ENCODE peak calls at places on chromosomes 3 and 15, in ten cellular contexts. One of them, this sample, is unnamed.

GRCh38 chr3:179336345-179336929 is 11.1 kb upstream of the MFN1 start:
- DNase-seq in heart right ventricle: no peak
- DNase-seq in tibial artery: no peak
- DNase-seq in OCI-LY7: no peak
- DNase-seq in HFFc6: no peak
- DNase-seq in lower leg skin: no peak
- DNase-seq in IMR-90: no peak
- DNase-seq in fibroblast of mammary gland: no peak
- DNase-seq in thoracic aorta: no peak
- DNase-seq in choroid plexus epithelial cell: no peak
- DNase-seq in this sample: no peak

GRCh38 chr15:41969851-41970431 is 2.4 kb downstream of the EHD4 start:
- DNase-seq in heart right ventricle: no peak
- DNase-seq in tibial artery: no peak
- DNase-seq in OCI-LY7: peak; percentile 60
- DNase-seq in HFFc6: peak; percentile 20
- DNase-seq in lower leg skin: peak; percentile 76
- DNase-seq in IMR-90: no peak
- DNase-seq in fibroblast of mammary gland: no peak
- DNase-seq in thoracic aorta: no peak
- DNase-seq in choroid plexus epithelial cell: no peak
- DNase-seq in this sample: no peak

GRCh38 chr15:75648156-75649000 is 666 bp downstream of the SNX33 start:
- DNase-seq in heart right ventricle: peak; percentile 53
- DNase-seq in tibial artery: peak; percentile 55
- DNase-seq in OCI-LY7: no peak
- DNase-seq in HFFc6: peak; percentile 29
- DNase-seq in lower leg skin: peak; percentile 90
- DNase-seq in IMR-90: no peak
- DNase-seq in fibroblast of mammary gland: no peak
- DNase-seq in thoracic aorta: no peak
- DNase-seq in choroid plexus epithelial cell: peak; percentile 50
- DNase-seq in this sample: peak; percentile 37

GRCh38 chr3:65669163-65669875 is 369.4 kb downstream of the MAGI1 start:
- DNase-seq in heart right ventricle: no peak
- DNase-seq in tibial artery: no peak
- DNase-seq in OCI-LY7: no peak
- DNase-seq in HFFc6: no peak
- DNase-seq in lower leg skin: no peak
- DNase-seq in IMR-90: peak; percentile 64
- DNase-seq in fibroblast of mammary gland: peak; percentile 56
- DNase-seq in thoracic aorta: no peak
- DNase-seq in choroid plexus epithelial cell: peak; percentile 91
- DNase-seq in this sample: no peak

GRCh38 chr3:191360620-191361019 is 30.3 kb upstream of the UTS2B start:
- DNase-seq in heart right ventricle: no peak
- DNase-seq in tibial artery: no peak
- DNase-seq in OCI-LY7: no peak
- DNase-seq in HFFc6: no peak
- DNase-seq in lower leg skin: no peak
- DNase-seq in IMR-90: no peak
- DNase-seq in fibroblast of mammary gland: no peak
- DNase-seq in thoracic aorta: no peak
- DNase-seq in choroid plexus epithelial cell: no peak
- DNase-seq in this sample: peak; percentile 42

GRCh38 chr15:64572856-64573255 is 112.5 kb downstream of the ZNF609 start:
- DNase-seq in heart right ventricle: no peak
- DNase-seq in tibial artery: no peak
- DNase-seq in OCI-LY7: no peak
- DNase-seq in HFFc6: no peak
- DNase-seq in lower leg skin: no peak
- DNase-seq in IMR-90: no peak
- DNase-seq in fibroblast of mammary gland: no peak
- DNase-seq in thoracic aorta: no peak
- DNase-seq in choroid plexus epithelial cell: no peak
- DNase-seq in this sample: no peak

GRCh38 chr15:80071652-80072051 is 12.2 kb downstream of the ZFAND6 start:
- DNase-seq in heart right ventricle: no peak
- DNase-seq in tibial artery: no peak
- DNase-seq in OCI-LY7: no peak
- DNase-seq in HFFc6: no peak
- DNase-seq in lower leg skin: no peak
- DNase-seq in IMR-90: no peak
- DNase-seq in fibroblast of mammary gland: no peak
- DNase-seq in thoracic aorta: no peak
- DNase-seq in choroid plexus epithelial cell: no peak
- DNase-seq in this sample: no peak

GRCh38 chr3:186413615-186414415 is 51.8 kb upstream of the DGKG start:
- DNase-seq in heart right ventricle: peak; percentile 34
- DNase-seq in tibial artery: peak; percentile 66
- DNase-seq in OCI-LY7: no peak
- DNase-seq in HFFc6: no peak
- DNase-seq in lower leg skin: peak; percentile 86
- DNase-seq in IMR-90: no peak
- DNase-seq in fibroblast of mammary gland: peak; percentile 64
- DNase-seq in thoracic aorta: no peak
- DNase-seq in choroid plexus epithelial cell: no peak
- DNase-seq in this sample: peak; percentile 59

GRCh38 chr3:143601738-143602480 is 246.4 kb downstream of the SLC9A9 start:
- DNase-seq in heart right ventricle: peak; percentile 15
- DNase-seq in tibial artery: no peak
- DNase-seq in OCI-LY7: no peak
- DNase-seq in HFFc6: no peak
- DNase-seq in lower leg skin: no peak
- DNase-seq in IMR-90: peak; percentile 37
- DNase-seq in fibroblast of mammary gland: peak; percentile 82
- DNase-seq in thoracic aorta: no peak
- DNase-seq in choroid plexus epithelial cell: peak; percentile 99
- DNase-seq in this sample: no peak

GRCh38 chr3:144930431-144930830 is 958.8 kb downstream of the DIPK2A start:
- DNase-seq in heart right ventricle: no peak
- DNase-seq in tibial artery: no peak
- DNase-seq in OCI-LY7: no peak
- DNase-seq in HFFc6: no peak
- DNase-seq in lower leg skin: no peak
- DNase-seq in IMR-90: no peak
- DNase-seq in fibroblast of mammary gland: no peak
- DNase-seq in thoracic aorta: no peak
- DNase-seq in choroid plexus epithelial cell: no peak
- DNase-seq in this sample: no peak

GRCh38 chr3:150149651-150150051 is 179.0 kb upstream of the PFN2 start:
- DNase-seq in heart right ventricle: no peak
- DNase-seq in tibial artery: no peak
- DNase-seq in OCI-LY7: no peak
- DNase-seq in HFFc6: peak; percentile 79
- DNase-seq in lower leg skin: no peak
- DNase-seq in IMR-90: peak; percentile 93
- DNase-seq in fibroblast of mammary gland: peak; percentile 96
- DNase-seq in thoracic aorta: no peak
- DNase-seq in choroid plexus epithelial cell: peak; percentile 83
- DNase-seq in this sample: no peak

GRCh38 chr3:89571707-89572106 is 464.3 kb downstream of the EPHA3 start:
- DNase-seq in heart right ventricle: peak; percentile 28
- DNase-seq in tibial artery: no peak
- DNase-seq in OCI-LY7: no peak
- DNase-seq in HFFc6: no peak
- DNase-seq in lower leg skin: no peak
- DNase-seq in IMR-90: no peak
- DNase-seq in fibroblast of mammary gland: no peak
- DNase-seq in thoracic aorta: no peak
- DNase-seq in choroid plexus epithelial cell: no peak
- DNase-seq in this sample: no peak

GRCh38 chr3:159796744-159797143 is 191.9 kb upstream of the IL12A start:
- DNase-seq in heart right ventricle: no peak
- DNase-seq in tibial artery: no peak
- DNase-seq in OCI-LY7: no peak
- DNase-seq in HFFc6: peak; percentile 88
- DNase-seq in lower leg skin: no peak
- DNase-seq in IMR-90: peak; percentile 90
- DNase-seq in fibroblast of mammary gland: peak; percentile 84
- DNase-seq in thoracic aorta: no peak
- DNase-seq in choroid plexus epithelial cell: peak; percentile 68
- DNase-seq in this sample: no peak

GRCh38 chr15:101039461-101039860 is 120.3 kb downstream of the LRRK1 start:
- DNase-seq in heart right ventricle: no peak
- DNase-seq in tibial artery: no peak
- DNase-seq in OCI-LY7: no peak
- DNase-seq in HFFc6: no peak
- DNase-seq in lower leg skin: no peak
- DNase-seq in IMR-90: peak; percentile 71
- DNase-seq in fibroblast of mammary gland: peak; percentile 68
- DNase-seq in thoracic aorta: no peak
- DNase-seq in choroid plexus epithelial cell: peak; percentile 77
- DNase-seq in this sample: no peak

DNA sequence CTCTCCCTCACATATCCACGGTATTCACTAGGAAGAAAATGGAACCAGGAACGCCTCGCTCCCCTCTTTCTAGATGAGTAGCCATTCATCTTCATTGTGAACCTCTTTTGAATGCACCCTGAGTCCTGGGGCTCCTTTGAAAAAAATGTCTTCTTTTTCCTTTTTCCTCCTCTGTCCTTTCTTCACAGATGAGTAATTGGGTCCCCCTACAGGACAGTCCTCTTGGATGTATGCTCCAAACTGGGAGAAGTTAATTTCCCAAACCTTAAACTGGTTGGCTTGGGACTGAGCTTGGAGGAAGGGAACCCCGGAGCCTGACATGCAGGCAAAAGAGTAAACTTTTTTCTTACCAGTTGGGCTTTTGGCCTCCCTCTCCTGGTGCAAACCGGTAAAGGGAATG is 108.8 kb downstream of the DPH6 start:
- DNase-seq in heart right ventricle: no peak
- DNase-seq in tibial artery: no peak
- DNase-seq in OCI-LY7: no peak
- DNase-seq in HFFc6: peak; percentile 35
- DNase-seq in lower leg skin: no peak
- DNase-seq in IMR-90: peak; percentile 23
- DNase-seq in fibroblast of mammary gland: peak; percentile 28
- DNase-seq in thoracic aorta: no peak
- DNase-seq in choroid plexus epithelial cell: peak; percentile 65
- DNase-seq in this sample: no peak
- TF ChIP-seq CTCF in heart right ventricle: no peak
- TF ChIP-seq CTCF in tibial artery: no peak
- TF ChIP-seq CTCF in OCI-LY7: no peak
- TF ChIP-seq CTCF in HFFc6: peak; percentile 71
- TF ChIP-seq CTCF in lower leg skin: no peak
- TF ChIP-seq CTCF in IMR-90: peak; percentile 38
- TF ChIP-seq CTCF in fibroblast of mammary gland: peak; percentile 8
- TF ChIP-seq CTCF in thoracic aorta: no peak
- TF ChIP-seq CTCF in choroid plexus epithelial cell: peak; percentile 51
- TF ChIP-seq CTCF in this sample: no peak

GRCh38 chr15:53869806-53870073 is 108.5 kb upstream of the UNC13C start:
- DNase-seq in heart right ventricle: no peak
- DNase-seq in tibial artery: no peak
- DNase-seq in OCI-LY7: no peak
- DNase-seq in HFFc6: no peak
- DNase-seq in lower leg skin: no peak
- DNase-seq in IMR-90: no peak
- DNase-seq in fibroblast of mammary gland: no peak
- DNase-seq in thoracic aorta: no peak
- DNase-seq in choroid plexus epithelial cell: no peak
- DNase-seq in this sample: no peak

GRCh38 chr15:53872410-53872809 is 105.8 kb upstream of the UNC13C start:
- DNase-seq in heart right ventricle: no peak
- DNase-seq in tibial artery: no peak
- DNase-seq in OCI-LY7: no peak
- DNase-seq in HFFc6: no peak
- DNase-seq in lower leg skin: no peak
- DNase-seq in IMR-90: no peak
- DNase-seq in fibroblast of mammary gland: no peak
- DNase-seq in thoracic aorta: no peak
- DNase-seq in choroid plexus epithelial cell: no peak
- DNase-seq in this sample: no peak

DNA sequence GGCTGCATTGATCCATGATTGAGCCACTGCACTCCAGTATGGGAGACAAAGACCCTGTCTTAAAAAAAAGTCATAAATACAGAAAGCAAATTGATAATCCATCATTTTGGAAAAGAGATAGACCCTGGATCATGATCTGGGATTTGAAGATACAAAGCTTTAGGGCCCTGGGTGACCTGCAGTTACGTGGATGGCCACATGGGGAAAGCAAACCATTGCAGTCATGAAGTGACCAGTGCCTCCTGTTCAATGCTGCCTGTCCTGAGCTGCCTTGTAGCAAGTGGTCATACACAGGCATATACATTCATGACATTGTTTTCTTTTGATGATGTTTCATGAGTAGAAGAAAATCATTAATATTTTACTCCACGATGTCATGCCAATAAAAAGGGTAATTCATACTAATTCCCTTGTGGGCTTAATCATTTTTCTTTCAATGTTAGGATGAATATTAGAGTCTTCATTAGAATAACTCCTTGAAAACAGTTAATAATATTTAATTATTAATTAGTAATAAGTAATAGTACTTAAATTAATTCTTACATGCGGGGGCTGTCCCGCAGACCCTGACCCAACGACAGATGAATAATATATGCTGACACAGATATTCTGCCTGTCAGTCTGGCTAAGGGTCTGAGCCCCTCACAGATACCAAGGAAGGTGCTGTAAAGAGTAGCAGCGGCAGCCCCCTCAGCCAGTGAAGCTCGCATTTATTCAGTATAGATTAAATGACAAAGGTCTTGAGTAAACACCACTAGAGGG is 109.0 kb upstream of the UNC13C start:
- DNase-seq in heart right ventricle: no peak
- DNase-seq in tibial artery: no peak
- DNase-seq in OCI-LY7: no peak
- DNase-seq in HFFc6: peak; percentile 1
- DNase-seq in lower leg skin: no peak
- DNase-seq in IMR-90: no peak
- DNase-seq in fibroblast of mammary gland: no peak
- DNase-seq in thoracic aorta: no peak
- DNase-seq in choroid plexus epithelial cell: no peak
- DNase-seq in this sample: no peak
- TF ChIP-seq CTCF in heart right ventricle: no peak
- TF ChIP-seq CTCF in tibial artery: no peak
- TF ChIP-seq CTCF in OCI-LY7: peak; percentile 49
- TF ChIP-seq CTCF in HFFc6: peak; percentile 32
- TF ChIP-seq CTCF in lower leg skin: no peak
- TF ChIP-seq CTCF in IMR-90: no peak
- TF ChIP-seq CTCF in fibroblast of mammary gland: no peak
- TF ChIP-seq CTCF in thoracic aorta: no peak
- TF ChIP-seq CTCF in choroid plexus epithelial cell: peak; percentile 6
- TF ChIP-seq CTCF in this sample: peak; percentile 18

GRCh38 chr15:74300057-74300620 is 64.0 kb downstream of the CCDC33 start:
- DNase-seq in heart right ventricle: no peak
- DNase-seq in tibial artery: no peak
- DNase-seq in OCI-LY7: no peak
- DNase-seq in HFFc6: no peak
- DNase-seq in lower leg skin: no peak
- DNase-seq in IMR-90: no peak
- DNase-seq in fibroblast of mammary gland: no peak
- DNase-seq in thoracic aorta: no peak
- DNase-seq in choroid plexus epithelial cell: no peak
- DNase-seq in this sample: no peak
- TF ChIP-seq CTCF in heart right ventricle: no peak
- TF ChIP-seq CTCF in tibial artery: no peak
- TF ChIP-seq CTCF in OCI-LY7: no peak
- TF ChIP-seq CTCF in HFFc6: no peak
- TF ChIP-seq CTCF in lower leg skin: no peak
- TF ChIP-seq CTCF in IMR-90: no peak
- TF ChIP-seq CTCF in fibroblast of mammary gland: no peak
- TF ChIP-seq CTCF in thoracic aorta: no peak
- TF ChIP-seq CTCF in choroid plexus epithelial cell: no peak
- TF ChIP-seq CTCF in this sample: no peak

GRCh38 chr15:97992831-97993230 is 32.3 kb downstream of the ARRDC4 start:
- DNase-seq in heart right ventricle: no peak
- DNase-seq in tibial artery: no peak
- DNase-seq in OCI-LY7: no peak
- DNase-seq in HFFc6: no peak
- DNase-seq in lower leg skin: no peak
- DNase-seq in IMR-90: no peak
- DNase-seq in fibroblast of mammary gland: no peak
- DNase-seq in thoracic aorta: no peak
- DNase-seq in choroid plexus epithelial cell: no peak
- DNase-seq in this sample: no peak
- TF ChIP-seq CTCF in heart right ventricle: no peak
- TF ChIP-seq CTCF in tibial artery: no peak
- TF ChIP-seq CTCF in OCI-LY7: no peak
- TF ChIP-seq CTCF in HFFc6: no peak
- TF ChIP-seq CTCF in lower leg skin: no peak
- TF ChIP-seq CTCF in IMR-90: no peak
- TF ChIP-seq CTCF in fibroblast of mammary gland: no peak
- TF ChIP-seq CTCF in thoracic aorta: no peak
- TF ChIP-seq CTCF in choroid plexus epithelial cell: no peak
- TF ChIP-seq CTCF in this sample: no peak

This sample was measured in Calu3.